ENCODE peak calls at places on chromosomes 5 and 9, in eight cellular contexts. C is CD4-positive, alpha-beta T cell; O is fibroblast of mammary gland; F is HFF-Myc; B is IMR-90; Z is A549; U is AG09319; K is upper lobe of right lung. S is an unnamed sample.

GRCh38 chr5:160638141-160638742 is 213.8 kb downstream of the ATP10B start:
- DNase-seq in U (no peak), B (no peak), C (no peak), O (no peak), Z (no peak), F (no peak), K (no peak), S (no peak)

GRCh38 chr5:71893451-71893850 is 174.4 kb downstream of the CARTPT start:
- DNase-seq in F (no peak), Z (no peak), O (no peak), B (no peak), C (no peak), U (no peak), K (no peak), S (no peak)

GRCh38 chr9:78035369-78035993 is 3.9 kb upstream of the GNAQ start:
- DNase-seq in C (peak; percentile 28), O (peak; percentile 84), K (no peak), B (peak; percentile 84), U (peak; percentile 75), F (peak; percentile 81), Z (peak; percentile 80), S (peak; percentile 72)

GRCh38 chr5:172418847-172419810 is 35.2 kb downstream of the SH3PXD2B start:
- DNase-seq in U (no peak), F (no peak), B (no peak), Z (no peak), K (no peak), O (peak; percentile 77), C (no peak), S (no peak)

GRCh38 chr9:123111427-123111826 is 78.0 kb downstream of the GPR21 start:
- DNase-seq in F (no peak), O (no peak), B (no peak), K (no peak), Z (no peak), U (no peak), C (no peak), S (no peak)

GRCh38 chr9:91320299-91320698 is 41.4 kb downstream of the AUH start:
- DNase-seq in B (no peak), Z (no peak), O (no peak), F (no peak), C (no peak), K (no peak), U (no peak), S (no peak)

GRCh38 chr5:68751651-68752050 is 342.2 kb upstream of the SLC30A5 start:
- DNase-seq in F (no peak), C (no peak), B (no peak), O (no peak), U (no peak), Z (no peak), K (no peak), S (no peak)

GRCh38 chr9:114446672-114447450 is 58.4 kb downstream of the WHRN start:
- DNase-seq in F (no peak), K (peak; percentile 23), B (no peak), U (no peak), C (no peak), O (no peak), Z (no peak), S (no peak)

GRCh38 chr9:109231593-109231992 is 64.5 kb upstream of the FRRS1L start:
- DNase-seq in C (no peak), K (no peak), F (no peak), Z (no peak), U (no peak), O (no peak), B (no peak), S (no peak)

GRCh38 chr5:127909078-127909477 is 174.5 kb upstream of the SLC12A2 start:
- DNase-seq in U (peak; percentile 15), K (no peak), Z (peak; percentile 84), B (peak; percentile 55), O (peak; percentile 56), C (no peak), F (peak; percentile 35), S (no peak)

GRCh38 chr9:101727621-101728524 is 10.6 kb downstream of the GRIN3A start:
- DNase-seq in C (no peak), F (no peak), Z (peak; percentile 44), K (no peak), B (peak; percentile 11), O (peak; percentile 24), U (no peak), S (no peak)

GRCh38 chr9:128550226-128550625 is 2.2 kb upstream of the SPTAN1 start:
- DNase-seq in B (no peak), C (no peak), U (no peak), O (no peak), F (no peak), Z (no peak), K (no peak), S (no peak)

GRCh38 chr9:6566409-6567139 is 79.0 kb downstream of the GLDC start:
- DNase-seq in F (peak; percentile 95), Z (peak; percentile 90), C (no peak), B (peak; percentile 99), U (peak; percentile 79), K (no peak), O (peak; percentile 99), S (peak; percentile 86)

GRCh38 chr5:5585751-5586341 is 163.4 kb downstream of the ICE1 start:
- DNase-seq in C (no peak), F (no peak), Z (no peak), B (no peak), O (no peak), U (no peak), K (no peak), S (no peak)

GRCh38 chr9:114633452-114634089 is 22.5 kb downstream of the TMEM268 start:
- DNase-seq in O (no peak), F (no peak), Z (no peak), U (no peak), B (no peak), K (no peak), C (no peak), S (no peak)

GRCh38 chr5:88875609-88876234 is 7.3 kb downstream of the MEF2C start:
- DNase-seq in F (no peak), O (no peak), C (no peak), Z (no peak), B (no peak), K (no peak), U (no peak), S (no peak)

GRCh38 chr5:158390556-158390955 is 531.6 kb upstream of the CLINT1 start:
- DNase-seq in U (no peak), B (peak; percentile 87), Z (no peak), F (no peak), O (peak; percentile 92), K (no peak), C (no peak), S (no peak)

GRCh38 chr5:163914911-163915310 is 409.5 kb downstream of the MAT2B start:
- DNase-seq in K (peak; percentile 44), B (no peak), Z (no peak), O (no peak), U (no peak), C (no peak), F (no peak), S (no peak)

GRCh38 chr5:163912023-163912422 is 406.6 kb downstream of the MAT2B start:
- DNase-seq in B (no peak), Z (no peak), U (no peak), O (no peak), C (no peak), K (no peak), F (no peak), S (no peak)

GRCh38 chr5:163916376-163916775 is 411.0 kb downstream of the MAT2B start:
- DNase-seq in Z (no peak), F (no peak), U (no peak), O (peak; percentile 15), K (no peak), C (no peak), B (peak; percentile 8), S (no peak)

GRCh38 chr5:163915481-163915961 is 410.1 kb downstream of the MAT2B start:
- DNase-seq in B (peak; percentile 57), K (peak; percentile 50), F (no peak), C (no peak), U (no peak), Z (no peak), O (peak; percentile 14), S (peak; percentile 6)

DNA sequence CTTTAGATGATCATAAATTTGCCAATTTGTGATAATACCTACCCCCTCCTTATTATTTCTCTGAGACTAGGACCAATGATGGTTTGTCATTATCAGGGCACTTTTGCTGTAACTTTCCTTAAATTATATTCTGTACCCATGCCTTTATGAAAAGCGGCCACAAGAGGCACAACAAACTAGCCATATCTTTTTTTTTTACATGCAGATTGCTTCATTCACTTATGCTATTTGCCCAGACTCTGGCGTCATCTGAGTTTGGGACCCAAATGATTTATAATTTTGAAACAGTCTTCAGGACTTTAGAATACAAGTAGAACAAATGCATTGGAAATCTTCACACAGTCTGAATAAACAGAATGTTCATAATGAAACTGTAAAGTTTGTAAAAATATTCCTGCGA is 408.1 kb downstream of the MAT2B start:
- DNase-seq in O (peak; percentile 25), K (no peak), Z (peak; percentile 3), F (no peak), B (peak; percentile 14), U (no peak), C (no peak), S (no peak)
- TF ChIP-seq CTCF in O (peak; percentile 8), K (no peak), Z (no peak), F (no peak), B (no peak), U (no peak), C (no peak), S (no peak)

DNA sequence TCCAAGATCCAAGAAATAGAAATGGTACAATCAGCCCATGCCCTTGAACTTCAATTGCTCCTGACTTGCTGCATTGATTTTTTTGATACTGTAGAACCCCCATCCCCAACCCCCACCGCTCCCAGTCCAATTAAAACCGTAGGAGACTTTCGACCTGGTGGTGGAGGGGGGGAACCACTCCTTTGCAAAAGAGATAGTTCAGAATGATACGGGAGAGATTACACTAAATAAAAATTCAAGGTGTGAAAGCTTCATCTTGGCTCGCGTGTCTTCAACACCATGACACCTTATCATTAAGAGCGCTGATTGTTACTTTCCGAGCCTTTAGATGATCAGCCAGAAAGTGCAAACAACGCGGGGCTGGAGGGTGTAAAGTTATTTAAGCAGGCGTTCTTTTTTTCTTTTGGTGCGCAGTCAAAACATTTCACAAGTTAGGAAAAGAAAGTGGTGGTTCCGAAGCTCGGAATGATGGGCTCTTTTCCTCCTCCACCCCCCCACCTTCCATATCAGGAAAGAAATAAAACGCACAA is 1.3 kb upstream of the ZNF462 start:
- DNase-seq in B (no peak), K (no peak), Z (no peak), C (no peak), U (no peak), F (no peak), O (no peak), S (no peak)
- TF ChIP-seq CTCF in B (no peak), K (no peak), Z (no peak), C (no peak), U (no peak), F (no peak), O (no peak), S (no peak)

DNA sequence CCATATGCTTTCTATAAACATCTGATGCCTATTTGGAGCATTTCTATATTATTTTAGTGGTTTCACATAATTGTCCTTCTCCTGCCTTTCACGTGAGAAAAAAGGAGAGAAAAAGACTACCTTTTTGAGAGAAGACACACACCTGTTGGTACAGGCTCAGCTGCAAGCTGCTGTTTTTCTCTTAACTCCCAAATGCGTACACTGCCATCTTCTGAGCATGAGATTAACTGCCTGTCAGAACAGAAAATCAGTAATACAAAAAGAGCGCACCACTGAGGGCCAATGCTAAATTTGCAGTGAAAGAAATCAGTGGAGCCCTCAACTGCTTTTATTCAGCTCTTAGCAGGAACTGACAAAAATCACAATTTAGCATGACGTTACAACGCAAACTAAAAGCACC is 54.9 kb downstream of the WDR41 start:
- DNase-seq in U (no peak), K (no peak), F (no peak), C (no peak), O (no peak), Z (peak; percentile 43), B (no peak), S (no peak)
- TF ChIP-seq CTCF in U (peak; percentile 18), K (no peak), F (no peak), C (no peak), O (no peak), Z (peak; percentile 51), B (no peak), S (no peak)

GRCh38 chr5:37660319-37660718 is 179.5 kb downstream of the GDNF start:
- DNase-seq in F (no peak), K (no peak), C (no peak), Z (no peak), B (no peak), U (no peak), O (no peak), S (no peak)
- TF ChIP-seq CTCF in F (no peak), K (no peak), C (no peak), Z (no peak), B (no peak), U (no peak), O (no peak), S (no peak)